ENCODE peak calls at places on chromosome 6, in five cellular contexts. P, V, A, L and E are unnamed samples.

GRCh38 chr6:138483911-138484731 is 15.2 kb downstream of the NHSL1 start:
- DNase-seq in P (no peak), V (no peak), A (no peak), L (no peak), E (no peak)

GRCh38 chr6:149563203-149563927 is 2.8 kb upstream of the GINM1 start:
- DNase-seq in A (peak; percentile 90), L (peak; percentile 88), P (no peak), V (no peak), E (peak; percentile 40)

GRCh38 chr6:132812756-132813172 is 1.6 kb upstream of the RPS12 start:
- DNase-seq in P (no peak), V (peak; percentile 50), A (peak; percentile 59), L (peak; percentile 39), E (no peak)

GRCh38 chr6:111761783-111762312 is 111.4 kb downstream of the FYN start:
- DNase-seq in A (peak; percentile 19), P (no peak), V (no peak), L (no peak), E (no peak)

GRCh38 chr6:162442675-162443074 is 284.9 kb downstream of the PRKN start:
- DNase-seq in P (peak; percentile 41), A (no peak), L (peak; percentile 8), V (peak; percentile 76), E (peak; percentile 35)

GRCh38 chr6:12136905-12137304 is 124.8 kb downstream of the HIVEP1 start:
- DNase-seq in V (no peak), A (peak; percentile 77), L (peak; percentile 60), P (no peak), E (no peak)

GRCh38 chr6:134240664-134241431 is 77.1 kb downstream of the SGK1 start:
- DNase-seq in L (no peak), P (no peak), V (no peak), A (no peak), E (peak; percentile 34)

GRCh38 chr6:47836046-47836445 is 54.2 kb downstream of the OPN5 start:
- DNase-seq in P (no peak), A (no peak), L (peak; percentile 21), V (no peak), E (no peak)

GRCh38 chr6:21771626-21772320 is 178.2 kb downstream of the SOX4 start:
- DNase-seq in P (no peak), L (no peak), V (peak; percentile 51), A (no peak), E (no peak)

GRCh38 chr6:165768961-165769360 is 105.9 kb upstream of the PDE10A start:
- DNase-seq in V (no peak), P (no peak), L (no peak), A (no peak), E (no peak)

GRCh38 chr6:108685970-108686369 is 125.3 kb downstream of the FOXO3 start:
- DNase-seq in V (no peak), P (no peak), A (no peak), L (no peak), E (no peak)

GRCh38 chr6:9507136-9507895 is 907.6 kb downstream of the TFAP2A start:
- DNase-seq in V (no peak), P (peak; percentile 12), A (no peak), L (no peak), E (peak; percentile 17)

GRCh38 chr6:52419809-52420667 is at the start of gene EFHC1:
- DNase-seq in P (peak; percentile 97), L (peak; percentile 98), V (peak; percentile 99), A (peak; percentile 97), E (peak; percentile 100)
- H2BK5ac ChIP-seq in P (peak within 1 kb of the TSS; percentile 62), L (peak within 1 kb of the TSS; percentile 89), V (peak within 1 kb of the TSS; percentile 82), A (peak within 1 kb of the TSS; percentile 94), E (peak within 1 kb of the TSS; percentile 84)

GRCh38 chr6:2914318-2914660 is 11.2 kb upstream of the SERPINB9 start:
- DNase-seq in V (peak; percentile 24), L (no peak), P (no peak), A (no peak), E (no peak)
- H2BK5ac ChIP-seq in V (peak overlapping the region; percentile 99), L (no peak overlapping the region), P (no peak overlapping the region), A (no peak overlapping the region), E (no peak overlapping the region)

GRCh38 chr6:73388800-73389512 is 5.7 kb upstream of the DDX43 start:
- DNase-seq in L (peak; percentile 66), P (peak; percentile 46), V (peak; percentile 93), A (peak; percentile 51), E (peak; percentile 99)
- H2BK5ac ChIP-seq in L (peak overlapping the region; percentile 19), P (no peak overlapping the region), V (peak overlapping the region; percentile 27), A (no peak overlapping the region), E (no peak overlapping the region)

GRCh38 chr6:44594471-44594870 is 207.0 kb downstream of the CDC5L start:
- DNase-seq in P (peak; percentile 21), A (no peak), L (no peak), V (peak; percentile 91), E (no peak)
- H2BK5ac ChIP-seq in P (no peak overlapping the region), A (no peak overlapping the region), L (no peak overlapping the region), V (no peak overlapping the region), E (peak overlapping the region; percentile 88)

GRCh38 chr6:39280247-39280731 is 33.9 kb downstream of the KCNK17 start:
- DNase-seq in P (no peak), L (no peak), A (no peak), V (no peak), E (no peak)

GRCh38 chr6:39279539-39279938 is 34.7 kb downstream of the KCNK17 start:
- DNase-seq in L (no peak), A (no peak), V (no peak), P (no peak), E (no peak)

GRCh38 chr6:39276379-39276995 is 37.7 kb downstream of the KCNK17 start:
- DNase-seq in A (no peak), P (no peak), L (no peak), V (no peak), E (no peak)

GRCh38 chr6:39281312-39281980 is 32.8 kb downstream of the KCNK17 start:
- DNase-seq in L (no peak), P (no peak), V (no peak), A (no peak), E (no peak)
- H2BK5ac ChIP-seq in L (no peak overlapping the region), P (no peak overlapping the region), V (no peak overlapping the region), A (no peak overlapping the region), E (no peak overlapping the region)

DNA sequence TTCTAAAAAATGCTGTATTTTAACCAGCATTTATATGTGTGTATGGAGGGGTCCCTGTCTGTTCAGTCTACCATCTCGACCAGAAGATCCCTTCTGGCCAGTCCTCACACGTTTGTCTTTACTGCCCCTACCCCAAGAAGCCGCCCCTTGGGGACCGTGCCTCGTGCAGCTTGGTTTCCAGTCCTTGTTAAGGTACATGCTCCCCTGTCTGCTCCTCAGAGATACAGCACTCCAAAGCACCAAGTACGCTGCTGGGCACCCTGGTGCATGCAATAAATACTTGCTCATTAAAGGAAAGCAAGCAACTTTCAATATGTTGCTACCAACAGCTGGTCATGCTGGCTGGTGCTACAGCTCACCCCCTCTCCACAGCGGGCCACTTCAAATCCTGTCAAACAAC is 61.5 kb downstream of the PSMG4 start:
- DNase-seq in L (no peak), P (no peak), A (no peak), V (no peak), E (no peak)
- H2BK5ac ChIP-seq in L (no peak overlapping the region), P (no peak overlapping the region), A (no peak overlapping the region), V (no peak overlapping the region), E (no peak overlapping the region)